ENCODE peak calls at places on chromosomes 16 and 17, in five cellular contexts. One of them, this sample, is unnamed.

GRCh38 chr17:6079155-6079554 is 9.0 kb downstream of the WSCD1 start:
- DNase-seq in PC-3: no peak
- DNase-seq in psoas muscle: no peak
- DNase-seq in ovary: no peak
- DNase-seq in A549: no peak
- DNase-seq in this sample: no peak

GRCh38 chr17:5888811-5889210 is 181.4 kb upstream of the WSCD1 start:
- DNase-seq in PC-3: peak
- DNase-seq in A549: no peak
- DNase-seq in psoas muscle: no peak
- DNase-seq in ovary: no peak
- DNase-seq in this sample: no peak

GRCh38 chr16:27803775-27804549 is 254.0 kb downstream of the KATNIP start:
- DNase-seq in ovary: no peak
- DNase-seq in psoas muscle: no peak
- DNase-seq in PC-3: no peak
- DNase-seq in A549: no peak
- DNase-seq in this sample: no peak

GRCh38 chr16:12340151-12340733 is 363.7 kb downstream of the SNX29 start:
- DNase-seq in psoas muscle: no peak
- DNase-seq in ovary: no peak
- DNase-seq in PC-3: peak
- DNase-seq in A549: peak
- DNase-seq in this sample: no peak

GRCh38 chr16:23110257-23110899 is 38.9 kb downstream of the USP31 start:
- DNase-seq in psoas muscle: no peak
- DNase-seq in PC-3: peak
- DNase-seq in A549: no peak
- DNase-seq in ovary: no peak
- DNase-seq in this sample: no peak

GRCh38 chr17:49130891-49131290 is 1.7 kb upstream of the B4GALNT2 start:
- DNase-seq in A549: no peak
- DNase-seq in ovary: no peak
- DNase-seq in psoas muscle: no peak
- DNase-seq in PC-3: no peak
- DNase-seq in this sample: no peak

GRCh38 chr16:89917773-89918452 is 749 bp upstream of the MC1R start:
- DNase-seq in psoas muscle: peak
- DNase-seq in A549: peak
- DNase-seq in ovary: peak
- DNase-seq in PC-3: peak
- DNase-seq in this sample: peak

GRCh38 chr17:6775871-6776405 is at the start of gene FBXO39:
- DNase-seq in A549: no peak
- DNase-seq in PC-3: no peak
- DNase-seq in ovary: no peak
- DNase-seq in psoas muscle: no peak
- DNase-seq in this sample: no peak

GRCh38 chr17:33390479-33391027 is 97.5 kb upstream of the ASIC2 start:
- DNase-seq in A549: peak
- DNase-seq in PC-3: no peak
- DNase-seq in psoas muscle: no peak
- DNase-seq in ovary: no peak
- DNase-seq in this sample: no peak

GRCh38 chr16:74760007-74760767 is 14.4 kb downstream of the FA2H start:
- DNase-seq in A549: peak
- DNase-seq in ovary: no peak
- DNase-seq in PC-3: peak
- DNase-seq in psoas muscle: no peak
- DNase-seq in this sample: no peak

GRCh38 chr17:27153005-27153404 is 140.9 kb upstream of the WSB1 start:
- DNase-seq in PC-3: no peak
- DNase-seq in psoas muscle: peak
- DNase-seq in ovary: no peak
- DNase-seq in A549: no peak
- DNase-seq in this sample: no peak

GRCh38 chr16:425740-426114 is 278 bp downstream of the RAB11FIP3 start:
- DNase-seq in PC-3: no peak
- DNase-seq in ovary: no peak
- DNase-seq in psoas muscle: no peak
- DNase-seq in A549: no peak
- DNase-seq in this sample: no peak

GRCh38 chr17:67043283-67043682 is 1.1 kb upstream of the CACNG1 start:
- DNase-seq in psoas muscle: peak
- DNase-seq in ovary: no peak
- DNase-seq in A549: no peak
- DNase-seq in PC-3: no peak
- DNase-seq in this sample: no peak
- H3K27ac ChIP-seq in psoas muscle: peak
- H3K27ac ChIP-seq in ovary: no peak
- H3K27ac ChIP-seq in A549: no peak
- H3K27ac ChIP-seq in PC-3: no peak
- H3K27ac ChIP-seq in this sample: no peak

GRCh38 chr16:50717109-50717893 is 23.9 kb downstream of the NOD2 start:
- DNase-seq in PC-3: no peak
- DNase-seq in A549: no peak
- DNase-seq in psoas muscle: no peak
- DNase-seq in ovary: no peak
- DNase-seq in this sample: no peak

GRCh38 chr16:50718761-50719400 is 23.0 kb upstream of the CYLD start:
- DNase-seq in psoas muscle: no peak
- DNase-seq in A549: no peak
- DNase-seq in PC-3: peak
- DNase-seq in ovary: no peak
- DNase-seq in this sample: no peak

GRCh38 chr16:50721549-50722409 is 20.1 kb upstream of the CYLD start:
- DNase-seq in psoas muscle: no peak
- DNase-seq in ovary: no peak
- DNase-seq in A549: no peak
- DNase-seq in PC-3: peak
- DNase-seq in this sample: peak

GRCh38 chr16:50718061-50718760 is 23.7 kb upstream of the CYLD start:
- DNase-seq in psoas muscle: no peak
- DNase-seq in PC-3: no peak
- DNase-seq in ovary: no peak
- DNase-seq in A549: no peak
- DNase-seq in this sample: no peak

DNA sequence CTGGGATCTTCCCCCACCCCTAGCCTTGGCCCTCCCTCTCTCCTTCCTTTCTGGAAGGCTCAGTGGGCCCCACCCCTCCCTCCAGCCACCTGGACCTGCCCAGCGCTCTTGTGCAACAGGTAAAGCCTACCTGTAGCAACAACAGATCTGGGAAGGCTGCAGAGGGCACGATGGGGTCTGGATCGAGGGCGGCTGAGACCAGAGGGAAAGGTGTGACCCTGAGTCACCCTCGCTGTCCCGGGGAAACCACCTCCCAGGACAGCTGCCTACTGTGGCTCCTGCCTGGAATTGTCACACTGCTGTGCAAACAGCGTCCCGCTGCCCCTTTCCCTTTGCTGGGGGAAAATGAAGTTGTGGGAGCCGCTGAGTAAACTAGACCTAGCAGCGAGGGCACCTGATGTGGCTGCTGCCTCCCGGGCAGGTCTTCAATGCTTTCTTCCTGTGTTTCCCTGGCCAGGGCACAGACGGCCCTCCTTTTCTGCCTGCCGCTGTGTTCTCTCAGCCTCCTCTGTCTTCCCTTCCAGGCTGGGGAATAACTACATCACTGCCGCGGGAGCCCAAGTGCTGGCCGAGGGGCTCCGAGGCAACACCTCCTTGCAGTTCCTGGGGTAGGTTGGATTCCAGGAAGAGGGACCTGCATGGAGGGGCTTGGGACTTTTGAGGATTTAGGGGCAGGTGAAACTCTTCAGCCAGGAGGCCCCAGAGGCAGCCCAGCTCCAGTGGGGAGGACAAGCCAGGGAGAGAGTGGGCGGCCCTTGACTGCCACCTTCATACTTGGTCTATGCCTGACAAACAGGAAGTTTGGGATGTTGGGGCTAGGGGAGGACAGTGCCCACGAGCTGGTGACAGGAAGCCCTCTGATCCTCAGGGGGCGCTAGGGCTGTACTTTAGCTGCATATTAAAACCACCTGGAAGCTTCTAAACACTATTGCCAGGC is 22.2 kb upstream of the CYLD start:
- DNase-seq in ovary: no peak
- DNase-seq in psoas muscle: no peak
- DNase-seq in PC-3: no peak
- DNase-seq in A549: no peak
- DNase-seq in this sample: no peak
- H3K4me3 ChIP-seq in ovary: no peak
- H3K4me3 ChIP-seq in psoas muscle: no peak
- H3K4me3 ChIP-seq in PC-3: peak
- H3K4me3 ChIP-seq in A549: no peak
- H3K4me3 ChIP-seq in this sample: no peak

GRCh38 chr16:86002178-86002577 is 103.2 kb downstream of the IRF8 start:
- DNase-seq in psoas muscle: no peak
- DNase-seq in ovary: no peak
- DNase-seq in A549: no peak
- DNase-seq in PC-3: no peak
- DNase-seq in this sample: no peak

GRCh38 chr16:85996843-85997242 is 97.9 kb downstream of the IRF8 start:
- DNase-seq in ovary: no peak
- DNase-seq in psoas muscle: no peak
- DNase-seq in PC-3: no peak
- DNase-seq in A549: no peak
- DNase-seq in this sample: no peak

GRCh38 chr16:85998178-85998867 is 99.4 kb downstream of the IRF8 start:
- DNase-seq in ovary: no peak
- DNase-seq in PC-3: no peak
- DNase-seq in psoas muscle: no peak
- DNase-seq in A549: no peak
- DNase-seq in this sample: no peak

GRCh38 chr16:85999778-86000177 is 100.8 kb downstream of the IRF8 start:
- DNase-seq in psoas muscle: no peak
- DNase-seq in PC-3: no peak
- DNase-seq in A549: no peak
- DNase-seq in ovary: no peak
- DNase-seq in this sample: no peak

GRCh38 chr16:85998868-85999729 is 100.1 kb downstream of the IRF8 start:
- DNase-seq in psoas muscle: no peak
- DNase-seq in PC-3: no peak
- DNase-seq in A549: no peak
- DNase-seq in ovary: no peak
- DNase-seq in this sample: no peak
- H3K27ac ChIP-seq in psoas muscle: no peak
- H3K27ac ChIP-seq in PC-3: no peak
- H3K27ac ChIP-seq in A549: no peak
- H3K27ac ChIP-seq in ovary: no peak
- H3K27ac ChIP-seq in this sample: no peak

DNA sequence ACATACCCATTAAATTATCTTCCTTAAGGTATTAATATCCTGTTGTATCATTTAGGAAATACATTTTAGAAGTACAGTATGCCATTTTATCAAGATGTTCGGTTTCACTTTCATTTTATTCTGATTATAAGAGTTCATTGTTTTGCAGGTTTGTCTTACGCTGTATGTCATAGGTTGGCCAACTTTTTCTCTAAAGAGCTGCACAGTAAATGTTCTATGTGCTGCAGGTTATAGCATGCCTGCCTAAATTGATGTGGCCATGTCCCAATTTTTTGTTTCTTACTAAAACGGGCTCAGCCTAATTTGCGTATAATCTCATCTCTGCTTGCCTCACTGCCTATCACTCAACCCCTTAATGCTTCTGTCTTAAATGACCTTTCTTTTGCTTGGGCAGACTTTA is 126.4 kb downstream of the USP22 start:
- DNase-seq in A549: no peak
- DNase-seq in psoas muscle: no peak
- DNase-seq in PC-3: no peak
- DNase-seq in ovary: no peak
- DNase-seq in this sample: no peak
- H3K4me3 ChIP-seq in A549: no peak
- H3K4me3 ChIP-seq in psoas muscle: no peak
- H3K4me3 ChIP-seq in PC-3: peak
- H3K4me3 ChIP-seq in ovary: no peak
- H3K4me3 ChIP-seq in this sample: no peak

DNA sequence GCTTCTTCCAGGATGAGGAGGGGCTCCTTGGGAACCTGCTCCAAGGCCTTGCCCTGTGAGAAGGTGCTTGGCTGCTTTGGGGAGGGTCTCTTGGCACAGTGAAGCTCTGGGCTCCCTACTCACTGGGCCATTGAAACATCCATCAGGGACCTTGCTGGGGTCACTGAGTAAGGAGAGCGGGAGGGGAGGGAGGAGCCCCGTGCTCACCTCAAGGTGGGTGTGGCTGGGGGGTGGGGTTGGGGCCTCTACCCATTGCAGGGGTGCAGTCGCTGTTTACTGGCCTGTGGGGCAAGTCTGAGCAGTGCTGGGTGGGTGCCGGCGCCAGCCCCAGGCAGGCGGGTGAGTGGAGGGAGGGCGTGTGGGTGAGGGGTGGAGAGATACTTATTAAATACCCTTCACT is 9.9 kb downstream of the TNS4 start:
- DNase-seq in A549: no peak
- DNase-seq in ovary: no peak
- DNase-seq in psoas muscle: peak
- DNase-seq in PC-3: no peak
- DNase-seq in this sample: no peak
- H3K27ac ChIP-seq in A549: peak
- H3K27ac ChIP-seq in ovary: no peak
- H3K27ac ChIP-seq in psoas muscle: no peak
- H3K27ac ChIP-seq in PC-3: peak
- H3K27ac ChIP-seq in this sample: no peak

DNA sequence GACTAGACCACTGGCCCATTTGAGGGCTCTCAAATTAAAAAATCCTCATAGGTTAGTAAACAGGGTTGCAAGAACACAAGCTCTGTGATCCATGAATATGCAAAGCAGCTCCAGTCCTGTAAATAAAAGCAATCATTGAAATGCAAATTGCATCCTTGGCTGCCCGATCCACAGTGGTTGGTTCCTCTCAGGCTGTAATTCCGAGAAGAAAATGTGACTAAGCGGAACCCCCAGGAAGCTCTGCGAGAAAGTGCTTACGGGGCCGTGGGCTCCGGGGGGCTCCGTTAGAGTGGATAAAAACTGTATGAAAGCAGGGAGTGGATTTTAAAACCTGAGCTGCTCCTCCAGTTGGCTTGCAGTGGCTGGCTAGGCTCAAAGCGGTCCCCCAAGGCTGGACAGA is 2.5 kb downstream of the GPRC5B start:
- DNase-seq in ovary: no peak
- DNase-seq in A549: no peak
- DNase-seq in psoas muscle: no peak
- DNase-seq in PC-3: no peak
- DNase-seq in this sample: no peak
- H3K4me3 ChIP-seq in ovary: no peak
- H3K4me3 ChIP-seq in A549: no peak
- H3K4me3 ChIP-seq in psoas muscle: peak
- H3K4me3 ChIP-seq in PC-3: no peak
- H3K4me3 ChIP-seq in this sample: no peak

GRCh38 chr17:47232465-47232864 is 21.2 kb upstream of the ITGB3 start:
- DNase-seq in PC-3: no peak
- DNase-seq in psoas muscle: no peak
- DNase-seq in A549: no peak
- DNase-seq in ovary: no peak
- DNase-seq in this sample: no peak
- H3K27ac ChIP-seq in PC-3: no peak
- H3K27ac ChIP-seq in psoas muscle: no peak
- H3K27ac ChIP-seq in A549: no peak
- H3K27ac ChIP-seq in ovary: no peak
- H3K27ac ChIP-seq in this sample: no peak

GRCh38 chr16:30779596-30779995 is 7.4 kb downstream of the ZNF629 start:
- DNase-seq in A549: no peak
- DNase-seq in ovary: no peak
- DNase-seq in psoas muscle: no peak
- DNase-seq in PC-3: no peak
- DNase-seq in this sample: no peak
- H3K4me3 ChIP-seq in A549: no peak
- H3K4me3 ChIP-seq in ovary: no peak
- H3K4me3 ChIP-seq in psoas muscle: no peak
- H3K4me3 ChIP-seq in PC-3: no peak
- H3K4me3 ChIP-seq in this sample: no peak

This sample was measured in CD8-positive, alpha-beta memory T cell.